ENCODE peak calls at places on chromosomes 13 and 19, in six cellular contexts. N, V, U, M, I and F are unnamed samples. For H3K4me1, the result is how much of the 10 kb centered on the place peaks cover.

GRCh38 chr13:98055623-98056022 is 87.3 kb upstream of the FARP1 start:
- DNase-seq in N (no peak), V (no peak), U (no peak), M (no peak), I (no peak), F (no peak)

GRCh38 chr13:42610623-42611022 is 36.7 kb downstream of the TNFSF11 start:
- DNase-seq in N (no peak), V (no peak), U (no peak), M (no peak), I (no peak), F (no peak)

GRCh38 chr19:737591-738093 is 13.3 kb upstream of the MISP start:
- DNase-seq in N (peak), V (no peak), U (peak), M (peak), I (no peak), F (peak)

GRCh38 chr13:110047511-110047910 is 259.4 kb downstream of the COL4A1 start:
- DNase-seq in N (no peak), V (no peak), U (no peak), M (peak), I (peak), F (peak)

GRCh38 chr13:96527497-96527896 is 437.6 kb downstream of the HS6ST3 start:
- DNase-seq in N (no peak), V (no peak), U (no peak), M (no peak), I (no peak), F (no peak)

GRCh38 chr19:40719414-40719894 is 2.5 kb downstream of the ITPKC start:
- DNase-seq in N (no peak), V (no peak), U (no peak), M (peak), I (no peak), F (no peak)

GRCh38 chr13:40668335-40668734 is 1.9 kb upstream of the FOXO1 start:
- DNase-seq in N (peak), V (no peak), U (no peak), M (no peak), I (no peak), F (peak)

GRCh38 chr13:47454986-47455385 is 546.1 kb downstream of the SUCLA2 start:
- DNase-seq in N (no peak), V (no peak), U (no peak), M (no peak), I (no peak), F (no peak)

GRCh38 chr13:105735269-105735668 is 800.2 kb downstream of the EFNB2 start:
- DNase-seq in N (no peak), V (no peak), U (no peak), M (no peak), I (no peak), F (peak)

GRCh38 chr19:55091955-55092354 is 16.3 kb downstream of the EPS8L1 start:
- DNase-seq in N (no peak), V (no peak), U (peak), M (no peak), I (peak), F (no peak)

GRCh38 chr19:36152061-36152885 is at the start of gene COX7A1:
- DNase-seq in N (no peak), V (no peak), U (peak), M (peak), I (peak), F (no peak)

GRCh38 chr19:57280913-57281425 is 684 bp downstream of the ZNF460 start:
- DNase-seq in N (peak), V (no peak), U (no peak), M (no peak), I (no peak), F (peak)

GRCh38 chr13:26839682-26840081 is 79.1 kb upstream of the GPR12 start:
- DNase-seq in N (no peak), V (no peak), U (no peak), M (no peak), I (no peak), F (no peak)

GRCh38 chr19:48627865-48628314 is 8.6 kb downstream of the SPHK2 start:
- DNase-seq in N (no peak), V (no peak), U (no peak), M (no peak), I (no peak), F (peak)

DNA sequence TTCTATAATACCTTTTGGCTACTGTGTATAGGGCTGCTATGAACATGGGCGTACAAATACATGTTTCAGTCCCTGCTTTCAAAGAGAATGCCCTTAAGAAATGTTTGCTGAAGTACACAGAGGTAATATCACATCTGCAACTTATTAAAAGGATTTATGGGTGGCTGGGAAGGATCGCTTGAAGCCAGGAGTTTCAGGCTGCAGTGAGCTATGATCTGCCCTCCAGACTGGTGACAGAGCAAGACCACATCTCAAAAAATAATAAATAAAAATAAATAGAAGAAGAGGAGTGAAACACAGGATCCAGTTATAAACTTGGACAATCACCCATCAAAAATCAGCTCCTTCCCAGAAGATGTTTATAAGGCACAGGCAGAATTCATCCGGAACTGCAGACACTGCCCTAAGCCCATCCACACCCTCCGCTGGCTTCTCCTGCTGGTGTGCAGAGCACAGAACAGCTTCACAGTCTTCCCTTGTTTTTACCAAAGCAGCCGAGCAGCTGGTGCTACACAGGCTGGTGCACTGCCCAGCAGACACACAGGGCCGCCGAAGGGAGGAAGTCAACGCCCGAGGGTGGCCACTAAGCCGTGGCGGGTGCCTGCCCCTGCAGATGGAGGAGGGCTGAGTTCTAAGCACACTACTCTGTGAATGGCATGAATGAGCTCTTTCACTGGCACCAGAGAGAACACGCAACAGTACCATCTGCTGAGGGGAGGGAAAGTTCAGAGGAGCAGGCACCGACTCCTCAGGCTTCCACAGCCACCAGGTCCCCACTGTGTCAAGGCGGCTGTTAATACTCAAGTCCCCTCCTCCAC is 44.0 kb downstream of the BRD4 start:
- DNase-seq in N (no peak), V (no peak), U (peak), M (no peak), I (no peak), F (no peak)
- H3K4me1 ChIP-seq in N (half or more), V (half or more), U (half or more), M (half or more), I (half or more), F (half or more)

DNA sequence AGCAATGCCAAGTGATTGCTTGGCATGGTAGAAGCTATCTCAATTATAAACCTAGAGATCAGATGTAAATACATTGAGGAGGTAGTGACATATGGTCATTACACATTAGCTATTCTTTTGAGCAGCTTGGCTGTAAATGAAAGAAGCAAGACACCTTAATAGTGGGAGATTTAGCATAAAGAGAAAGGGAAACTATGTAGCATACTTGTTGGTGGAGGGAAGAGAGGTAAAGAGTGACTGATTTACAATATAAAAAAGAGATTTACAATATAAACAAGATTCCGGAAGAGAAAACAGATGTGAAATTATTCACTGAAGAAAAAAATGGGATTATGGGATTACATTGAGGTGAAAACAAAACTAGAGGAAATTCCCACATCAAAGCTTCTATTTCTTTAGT is 2009.6 kb downstream of the OLFM4 start:
- DNase-seq in N (no peak), V (no peak), U (no peak), M (no peak), I (no peak), F (no peak)
- TF ChIP-seq CTCF in N (no peak), V (no peak), U (no peak), M (no peak), I (no peak), F (no peak)

GRCh38 chr19:18650468-18651001 is 13.7 kb downstream of the KLHL26 start:
- DNase-seq in N (no peak), V (no peak), U (no peak), M (no peak), I (peak), F (no peak)
- H3K4me3 ChIP-seq in N (no peak), V (no peak), U (no peak), M (peak), I (no peak), F (no peak)

GRCh38 chr19:19159534-19159933 is 10.5 kb downstream of the MEF2B start:
- DNase-seq in N (no peak), V (no peak), U (no peak), M (no peak), I (no peak), F (no peak)
- H3K4me1 ChIP-seq in N (under half), V (under half), U (under half), M (under half), I (under half), F (under half)

GRCh38 chr13:93233997-93234416 is 7.4 kb downstream of the GPC6 start:
- DNase-seq in N (peak), V (no peak), U (no peak), M (no peak), I (no peak), F (peak)
- TF ChIP-seq CTCF in N (no peak), V (no peak), U (no peak), M (no peak), I (no peak), F (peak)

GRCh38 chr19:18044825-18045304 is 36.9 kb downstream of the ARRDC2 start:
- DNase-seq in N (peak), V (peak), U (peak), M (peak), I (peak), F (peak)

GRCh38 chr19:18049390-18049789 is 37.3 kb downstream of the IL12RB1 start:
- DNase-seq in N (no peak), V (no peak), U (peak), M (peak), I (peak), F (no peak)

GRCh38 chr19:18041054-18041453 is 33.1 kb downstream of the ARRDC2 start:
- DNase-seq in N (no peak), V (no peak), U (no peak), M (no peak), I (no peak), F (no peak)

GRCh38 chr19:18046066-18046718 is 38.2 kb downstream of the ARRDC2 start:
- DNase-seq in N (peak), V (no peak), U (no peak), M (no peak), I (peak), F (no peak)

GRCh38 chr19:18045307-18046013 is 37.5 kb downstream of the ARRDC2 start:
- DNase-seq in N (no peak), V (no peak), U (no peak), M (no peak), I (no peak), F (no peak)
- H3K4me3 ChIP-seq in N (no peak), V (peak), U (no peak), M (peak), I (no peak), F (no peak)

DNA sequence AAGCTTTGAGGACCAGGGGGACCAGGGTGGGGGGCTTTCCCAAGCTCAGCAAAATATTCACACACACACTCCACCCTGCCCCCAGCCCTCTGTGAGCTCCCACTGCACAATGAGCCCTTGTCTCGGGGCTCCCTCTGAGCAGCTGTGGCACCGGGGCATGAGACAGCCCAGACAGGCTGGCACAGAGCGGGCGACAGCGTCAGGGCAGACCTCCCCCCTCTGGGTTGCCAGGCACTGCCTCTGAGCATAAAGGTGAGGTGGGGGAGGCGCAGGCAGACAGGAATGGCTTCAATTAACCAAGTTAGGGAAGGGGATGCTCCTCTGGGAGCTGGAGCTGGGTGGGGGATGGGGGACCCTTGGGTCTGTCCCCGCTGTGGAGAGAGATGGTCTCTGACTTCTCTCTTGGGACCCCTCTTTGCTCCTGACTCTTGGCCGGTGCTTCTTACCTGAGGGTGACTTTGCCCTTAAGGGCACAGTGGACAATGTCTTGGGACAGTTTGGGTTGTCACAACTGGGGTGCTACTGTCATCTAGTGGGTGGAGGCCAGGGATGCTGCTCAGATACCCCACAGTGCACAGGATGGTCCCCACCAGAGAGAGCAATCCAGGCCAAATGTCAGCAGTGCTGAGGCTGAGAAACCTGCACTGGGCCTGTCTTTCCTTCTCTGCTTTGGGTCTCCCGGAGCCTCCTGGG is 30.3 kb downstream of the LYL1 start:
- DNase-seq in N (no peak), V (no peak), U (no peak), M (no peak), I (no peak), F (no peak)
- H3K4me1 ChIP-seq in N (under half), V (under half), U (under half), M (half or more), I (under half), F (under half)

GRCh38 chr13:20331419-20331818 is 99.3 kb upstream of the GJB6 start:
- DNase-seq in N (no peak), V (no peak), U (no peak), M (no peak), I (no peak), F (no peak)
- TF ChIP-seq CTCF in N (no peak), V (no peak), U (no peak), M (no peak), I (no peak), F (no peak)